ENCODE peak calls at places on chromosomes 5 and 9, in seven cellular contexts. P is AG09319; R is IMR-90; J is GM10248; S is fibroblast of the aortic adventitia; V is activated CD8-positive, alpha-beta T cell treated with anti-CD3 and anti-CD28 coated beads for 36 hours; Q is heart right ventricle. C is an unnamed sample.
A peak's percentile ranks its signal among the peaks of the same experiment; 100 is the strongest.

GRCh38 chr9:131240047-131240921 is 36.0 kb downstream of the FAM78A start:
- DNase-seq in R (no peak), J (no peak), P (no peak), S (no peak), Q (no peak), V (no peak), C (no peak)

GRCh38 chr5:180471866-180472265 is 22.3 kb upstream of the CNOT6 start:
- DNase-seq in P (no peak), R (no peak), J (no peak), Q (no peak), V (no peak), S (no peak), C (no peak)

GRCh38 chr9:133226219-133227171 is 17.4 kb upstream of the OBP2B start:
- DNase-seq in V (no peak), Q (no peak), P (no peak), S (no peak), R (no peak), J (no peak), C (no peak)

GRCh38 chr9:123725389-123725788 is 204.5 kb downstream of the DENND1A start:
- DNase-seq in P (peak; percentile 16), Q (no peak), R (peak; percentile 13), V (no peak), J (no peak), S (peak; percentile 30), C (no peak)

GRCh38 chr9:18806277-18806676 is 226.7 kb downstream of the SAXO1 start:
- DNase-seq in Q (no peak), P (no peak), V (no peak), S (no peak), J (no peak), R (no peak), C (no peak)

GRCh38 chr5:109062669-109063068 is 315.0 kb downstream of the FER start:
- DNase-seq in R (no peak), S (peak; percentile 50), V (no peak), Q (no peak), J (no peak), P (peak; percentile 69), C (no peak)

GRCh38 chr9:102842421-102842820 is 152.7 kb upstream of the CYLC2 start:
- DNase-seq in S (no peak), R (no peak), Q (no peak), P (no peak), J (no peak), V (no peak), C (no peak)

GRCh38 chr5:51889703-51890102 is 506.5 kb downstream of the ISL1 start:
- DNase-seq in P (no peak), R (no peak), S (no peak), Q (no peak), J (no peak), V (no peak), C (no peak)

GRCh38 chr5:35198096-35198495 is 32.2 kb downstream of the PRLR start:
- DNase-seq in V (no peak), P (peak; percentile 36), J (no peak), R (peak; percentile 37), Q (no peak), S (peak; percentile 45), C (peak; percentile 93)

GRCh38 chr9:129408535-129409215 is 212.2 kb downstream of the C9orf50 start:
- DNase-seq in P (no peak), V (no peak), Q (peak; percentile 71), S (no peak), J (no peak), R (no peak), C (no peak)

GRCh38 chr5:82225525-82226172 is 52.5 kb downstream of the RPS23 start:
- DNase-seq in Q (peak; percentile 48), V (peak; percentile 73), J (peak; percentile 57), P (peak; percentile 7), S (peak; percentile 69), R (peak; percentile 85), C (peak; percentile 75)

GRCh38 chr5:60668715-60669304 is 31.2 kb downstream of the DEPDC1B start:
- DNase-seq in J (peak; percentile 23), R (peak; percentile 41), V (no peak), S (peak; percentile 64), Q (no peak), P (no peak), C (peak; percentile 58)

GRCh38 chr5:87122171-87122977 is 145.3 kb upstream of the RASA1 start:
- DNase-seq in S (no peak), Q (no peak), J (no peak), V (no peak), R (no peak), P (no peak), C (no peak)

GRCh38 chr9:94108584-94108983 is 24.3 kb downstream of the PTPDC1 start:
- DNase-seq in P (no peak), S (peak; percentile 51), J (no peak), V (no peak), R (peak; percentile 18), Q (peak; percentile 31), C (no peak)

GRCh38 chr9:113677057-113677456 is 199.1 kb upstream of the ZNF618 start:
- DNase-seq in P (no peak), Q (no peak), V (peak; percentile 35), S (peak; percentile 36), J (no peak), R (no peak), C (peak; percentile 30)

GRCh38 chr9:77648458-77649108 is 461 bp upstream of the GNA14 start:
- DNase-seq in Q (peak; percentile 60), P (no peak), S (peak; percentile 36), R (no peak), J (no peak), V (peak; percentile 21), C (no peak)

GRCh38 chr5:172868436-172868923 is 34.4 kb downstream of the ERGIC1 start:
- DNase-seq in S (peak; percentile 28), Q (no peak), V (no peak), P (no peak), J (no peak), R (peak; percentile 89), C (peak; percentile 89)

GRCh38 chr5:16773990-16774389 is 157.2 kb upstream of the RETREG1 start:
- DNase-seq in R (peak; percentile 31), P (no peak), S (no peak), J (no peak), V (no peak), Q (no peak), C (peak; percentile 21)

GRCh38 chr9:75088646-75089368 is 493 bp downstream of the OSTF1 start:
- DNase-seq in P (no peak), Q (peak; percentile 68), J (peak; percentile 68), R (peak; percentile 68), V (peak; percentile 37), S (peak; percentile 67), C (peak; percentile 45)

GRCh38 chr5:96067902-96068614 is 106.4 kb upstream of the ELL2 start:
- DNase-seq in Q (no peak), R (peak; percentile 95), J (no peak), V (peak; percentile 20), P (no peak), S (peak; percentile 90), C (peak; percentile 82)

GRCh38 chr9:108551030-108551964 is 304.5 kb downstream of the ACTL7B start:
- DNase-seq in R (peak; percentile 96), Q (no peak), J (no peak), S (peak; percentile 90), P (peak; percentile 82), V (no peak), C (peak; percentile 97)

GRCh38 chr9:135454737-135455136 is 24.8 kb upstream of the PPP1R26 start:
- DNase-seq in J (no peak), S (no peak), R (no peak), Q (no peak), P (no peak), V (no peak), C (no peak)

GRCh38 chr9:92455217-92455616 is 27.1 kb downstream of the ASPN start:
- DNase-seq in R (no peak), V (peak; percentile 16), J (no peak), S (no peak), Q (no peak), P (no peak), C (peak; percentile 30)
- TF ChIP-seq CTCF in R (no peak), V (peak; percentile 32), J (peak; percentile 13), S (peak; percentile 28), Q (no peak), P (no peak), C (peak; percentile 22)

DNA sequence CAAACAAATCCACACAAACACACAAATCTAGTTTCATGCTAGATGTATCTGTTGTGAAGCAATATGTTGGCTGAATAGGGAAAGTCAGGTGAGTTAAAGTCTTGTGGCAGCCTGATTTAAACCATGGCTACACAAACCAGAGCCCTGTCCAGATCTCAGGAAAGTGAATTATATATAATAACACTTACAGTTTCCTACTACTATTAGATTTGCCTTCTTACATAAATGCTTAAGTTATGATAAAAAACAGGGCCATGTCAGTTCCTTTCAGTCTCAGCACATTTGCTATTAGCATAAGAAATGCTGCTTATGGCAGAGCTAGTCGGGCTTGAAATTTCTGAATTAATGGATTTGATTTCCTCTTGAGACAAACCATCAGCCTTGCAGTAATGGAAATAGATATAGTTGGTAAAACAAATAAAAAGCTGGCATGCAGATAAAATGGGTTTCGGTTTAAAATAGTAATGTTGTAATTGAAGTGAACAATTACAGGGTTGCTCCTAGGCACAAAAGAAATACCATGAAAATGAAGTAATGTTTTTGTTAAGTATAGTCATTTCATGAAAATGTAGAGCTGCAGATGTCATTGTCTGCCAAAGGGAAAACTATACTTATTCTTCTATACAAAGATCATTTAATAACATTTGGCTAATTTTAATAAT is 664.2 kb upstream of the ZNF608 start:
- DNase-seq in J (no peak), Q (no peak), P (peak; percentile 51), R (peak; percentile 67), V (no peak), S (peak; percentile 85), C (peak; percentile 78)
- TF ChIP-seq CTCF in J (no peak), Q (no peak), P (no peak), R (no peak), V (no peak), S (no peak), C (no peak)

GRCh38 chr5:39121315-39121714 is 47.1 kb upstream of the RICTOR start:
- DNase-seq in V (no peak), S (no peak), Q (no peak), P (no peak), J (no peak), R (peak; percentile 28), C (no peak)
- TF ChIP-seq CTCF in V (no peak), S (no peak), Q (no peak), P (no peak), J (no peak), R (no peak), C (no peak)

GRCh38 chr9:68778635-68779034 is 73.6 kb downstream of the PIP5K1B start:
- DNase-seq in J (no peak), V (no peak), Q (no peak), S (no peak), P (no peak), R (no peak), C (no peak)

GRCh38 chr9:68780735-68781134 is 75.7 kb downstream of the PIP5K1B start:
- DNase-seq in P (no peak), R (peak; percentile 4), Q (no peak), V (peak; percentile 29), S (no peak), J (no peak), C (peak; percentile 4)

GRCh38 chr9:68781866-68782265 is 76.8 kb downstream of the PIP5K1B start:
- DNase-seq in S (no peak), Q (no peak), V (no peak), J (no peak), P (no peak), R (no peak), C (no peak)

GRCh38 chr9:68779558-68780376 is 74.7 kb downstream of the PIP5K1B start:
- DNase-seq in Q (peak; percentile 96), S (peak; percentile 94), P (peak; percentile 90), J (peak; percentile 92), V (peak; percentile 95), R (peak; percentile 92), C (peak; percentile 92)

DNA sequence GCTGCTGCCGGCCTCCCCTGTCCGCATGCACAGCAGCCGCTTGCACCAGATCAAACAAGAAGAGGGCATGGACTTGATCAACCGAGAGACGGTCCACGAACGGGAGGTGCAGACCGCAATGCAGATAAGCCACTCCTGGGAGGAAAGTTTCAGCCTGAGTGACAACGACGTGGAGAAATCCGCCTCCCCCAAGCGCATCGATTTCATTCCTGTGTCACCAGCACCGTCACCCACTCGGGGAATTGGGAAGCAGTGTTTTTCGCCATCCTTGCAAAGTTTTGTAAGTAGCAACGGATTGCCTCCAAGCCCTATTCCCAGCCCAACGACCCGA is 75.3 kb downstream of the PIP5K1B start:
- DNase-seq in V (no peak), J (no peak), R (no peak), Q (no peak), P (no peak), S (no peak), C (no peak)
- TF ChIP-seq CTCF in V (peak; percentile 35), J (no peak), R (no peak), Q (no peak), P (no peak), S (no peak), C (no peak)

C was measured in MCF 10A.